ENCODE peak calls at places on chromosomes 13 and 19, in nine cellular contexts. H is stimulated activated CD4-positive, alpha-beta T cell treated with anti-CD3 and anti-CD28 coated beads, Interleukin-15, amount 100 ng/mL, for 1 hour; U is stimulated activated effector memory CD8-positive, alpha-beta T cell treated with anti-CD3 and anti-CD28 coated beads, Interleukin-12 subunit alpha, Interleukin-12 subunit beta, amount 100 ng/mL, for 72 hours; V is iris pigment epithelial cell; Q is fibroblast of lung; F is nephron progenitor cell; X is GM04503; Y is NCI-H510A; N is astrocyte of the spinal cord. T is an unnamed sample.
A peak's percentile ranks its signal among the peaks of the same experiment; 100 is the strongest.

GRCh38 chr19:10193666-10194499 is 870 bp downstream of the DNMT1 start:
- DNase-seq in H (peak; percentile 21), U (no peak), V (peak; percentile 52), Q (peak; percentile 43), F (no peak), X (no peak), Y (no peak), N (peak; percentile 41), T (no peak)

GRCh38 chr13:112932971-112933370 is 36.0 kb upstream of the MCF2L start:
- DNase-seq in H (no peak), U (no peak), V (no peak), Q (no peak), F (no peak), X (no peak), Y (no peak), N (no peak), T (no peak)

GRCh38 chr19:55643003-55643732 is at the start of gene ZNF581:
- DNase-seq in H (peak; percentile 74), U (peak; percentile 73), V (peak; percentile 87), Q (peak; percentile 71), F (peak; percentile 75), X (no peak), Y (peak; percentile 43), N (peak; percentile 67), T (peak; percentile 73)

GRCh38 chr19:48553676-48554384 is 1.9 kb downstream of the SULT2B1 start:
- DNase-seq in H (no peak), U (no peak), V (peak; percentile 79), Q (peak; percentile 77), F (peak; percentile 42), X (no peak), Y (no peak), N (peak; percentile 20), T (peak; percentile 79)

GRCh38 chr19:40534148-40534547 is 42.5 kb upstream of the SHKBP1 start:
- DNase-seq in H (no peak), U (no peak), V (no peak), Q (no peak), F (no peak), X (no peak), Y (no peak), N (no peak), T (no peak)

GRCh38 chr13:51821666-51822065 is 17.7 kb upstream of the DHRS12 start:
- DNase-seq in H (no peak), U (no peak), V (no peak), Q (no peak), F (no peak), X (no peak), Y (no peak), N (no peak), T (no peak)

GRCh38 chr13:36242761-36243160 is 28.4 kb upstream of the SOHLH2 start:
- DNase-seq in H (no peak), U (no peak), V (no peak), Q (no peak), F (no peak), X (no peak), Y (no peak), N (no peak), T (no peak)

GRCh38 chr13:101499406-101499805 is 46.9 kb downstream of the ITGBL1 start:
- DNase-seq in H (no peak), U (no peak), V (no peak), Q (no peak), F (no peak), X (no peak), Y (no peak), N (peak; percentile 29), T (no peak)

GRCh38 chr19:1492474-1493006 is 1.6 kb downstream of the REEP6 start:
- DNase-seq in H (no peak), U (no peak), V (no peak), Q (no peak), F (no peak), X (no peak), Y (no peak), N (no peak), T (no peak)

GRCh38 chr13:50133277-50133953 is 118.2 kb downstream of the KCNRG start:
- DNase-seq in H (no peak), U (no peak), V (no peak), Q (no peak), F (peak; percentile 39), X (no peak), Y (no peak), N (no peak), T (no peak)

GRCh38 chr13:112442483-112443090 is 66.4 kb downstream of the SPACA7 start:
- DNase-seq in H (no peak), U (no peak), V (no peak), Q (peak; percentile 12), F (no peak), X (no peak), Y (no peak), N (no peak), T (no peak)

GRCh38 chr13:82298110-82298509 is 1584.2 kb downstream of the SLITRK1 start:
- DNase-seq in H (no peak), U (no peak), V (no peak), Q (no peak), F (no peak), X (no peak), Y (no peak), N (no peak), T (no peak)

T was measured in kidney glomerular epithelial cell.